ENCODE peak calls at places on chromosomes 12 and 14, in eight cellular contexts. L, P, W, G, S, H, F and Z are unnamed samples.

GRCh38 chr12:85575115-85576096 is 260.8 kb downstream of the RASSF9 start:
- DNase-seq in L (peak), W (peak), S (no peak), H (peak), G (peak), F (no peak), P (peak), Z (no peak)

GRCh38 chr14:65345264-65345663 is 67.3 kb upstream of the FUT8 start:
- DNase-seq in H (no peak), S (no peak), F (no peak), W (no peak), L (no peak), P (no peak), G (no peak), Z (no peak)

GRCh38 chr14:89332031-89332430 is 85.0 kb downstream of the FOXN3 start:
- DNase-seq in P (no peak), F (no peak), L (no peak), G (peak), S (no peak), W (peak), H (no peak), Z (no peak)

GRCh38 chr14:68862954-68863594 is 70.2 kb upstream of the ZFP36L1 start:
- DNase-seq in P (peak), F (no peak), G (peak), S (peak), W (peak), H (peak), L (peak), Z (no peak)

GRCh38 chr14:87067061-87067460 is 925.9 kb downstream of the GALC start:
- DNase-seq in S (no peak), W (no peak), H (no peak), L (no peak), G (no peak), P (no peak), F (no peak), Z (no peak)

GRCh38 chr12:93895096-93895460 is 217.9 kb downstream of the CRADD start:
- DNase-seq in W (no peak), S (no peak), P (no peak), L (no peak), F (no peak), H (no peak), G (peak), Z (no peak)

GRCh38 chr12:51836833-51837184 is 11.7 kb downstream of the FIGNL2 start:
- DNase-seq in S (no peak), W (peak), F (no peak), H (no peak), P (no peak), L (no peak), G (no peak), Z (no peak)

GRCh38 chr14:36022765-36023415 is 153.6 kb downstream of the PTCSC3 start:
- DNase-seq in F (no peak), S (no peak), G (no peak), L (no peak), W (no peak), H (no peak), P (no peak), Z (no peak)

GRCh38 chr12:131815132-131815531 is 13.1 kb upstream of the MMP17 start:
- DNase-seq in P (no peak), W (no peak), L (no peak), H (no peak), G (no peak), S (no peak), F (no peak), Z (no peak)

GRCh38 chr14:66746316-66747006 is 238.5 kb downstream of the GPHN start:
- DNase-seq in S (no peak), P (peak), G (peak), W (peak), H (peak), L (peak), F (no peak), Z (no peak)

GRCh38 chr12:27868165-27868564 is 88.1 kb upstream of the MANSC4 start:
- DNase-seq in S (no peak), F (no peak), L (no peak), G (peak), W (peak), P (no peak), H (no peak), Z (no peak)

DNA sequence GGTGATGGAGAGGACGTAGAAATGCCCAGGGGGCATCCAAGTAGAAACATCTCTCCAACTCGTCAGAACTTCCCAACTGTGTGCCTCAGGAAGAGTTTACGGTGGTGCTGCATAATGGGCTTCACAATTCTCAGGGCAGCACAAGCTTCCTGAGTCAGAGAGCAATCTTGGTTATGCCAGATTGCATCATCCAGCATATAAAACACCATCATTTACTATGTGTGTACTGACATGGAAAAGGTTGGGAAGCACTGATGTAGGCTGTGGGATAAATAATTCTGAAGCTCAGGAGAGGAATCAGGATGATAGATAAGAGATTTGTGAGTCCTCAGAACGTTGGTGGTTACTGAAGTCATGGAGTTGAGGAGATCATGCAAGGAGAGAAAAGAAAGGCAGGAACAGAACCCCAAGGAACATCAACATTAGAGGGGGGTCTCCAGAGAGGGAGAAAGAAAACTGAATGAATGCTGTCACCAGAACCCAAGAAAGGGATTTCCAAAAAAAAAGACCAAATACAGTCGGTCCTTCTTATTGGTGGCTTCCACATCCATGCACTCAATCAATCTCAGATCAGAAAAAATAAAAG is 4.7 kb upstream of the NCKAP5L start:
- DNase-seq in L (no peak), H (no peak), W (no peak), S (no peak), P (no peak), G (peak), F (no peak), Z (no peak)
- H3K27ac ChIP-seq in L (no peak), H (no peak), W (no peak), S (no peak), P (no peak), G (no peak), F (no peak), Z (no peak)

GRCh38 chr12:124829008-124829707 is 34.5 kb downstream of the SCARB1 start:
- DNase-seq in F (no peak), P (peak), G (peak), W (peak), H (no peak), L (peak), S (peak), Z (no peak)
- H3K27ac ChIP-seq in F (no peak), P (peak), G (peak), W (peak), H (no peak), L (no peak), S (peak), Z (peak)

DNA sequence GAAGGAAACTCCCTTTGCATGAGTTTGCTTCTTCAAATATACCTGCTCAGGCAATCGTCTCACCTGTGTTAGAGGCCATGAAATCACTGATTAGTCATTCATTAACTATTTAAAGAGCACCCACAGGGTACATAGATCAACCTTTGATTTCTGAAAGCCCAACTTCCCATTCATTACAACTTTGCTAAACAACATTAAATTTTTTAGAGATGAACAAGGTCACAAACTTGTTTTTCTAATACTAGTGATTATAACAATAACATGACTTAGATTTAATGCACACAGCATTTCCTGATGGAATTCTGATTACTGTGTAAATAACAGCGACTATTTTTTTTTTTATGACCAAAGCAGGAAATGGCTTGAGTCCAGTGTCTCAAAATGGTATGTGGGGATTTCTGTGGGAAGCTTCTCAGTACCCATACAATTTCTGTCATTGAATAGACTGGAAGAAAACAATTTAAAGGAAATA is 5.4 kb upstream of the ERO1A start:
- DNase-seq in F (no peak), S (no peak), L (peak), G (no peak), P (peak), H (no peak), W (no peak), Z (no peak)
- H3K27ac ChIP-seq in F (no peak), S (no peak), L (peak), G (no peak), P (no peak), H (peak), W (no peak), Z (peak)

GRCh38 chr14:92644601-92645515 is 103.6 kb downstream of the LGMN start:
- DNase-seq in H (no peak), P (no peak), F (no peak), G (no peak), W (no peak), S (no peak), L (no peak), Z (no peak)

GRCh38 chr14:92649066-92649465 is 99.4 kb downstream of the LGMN start:
- DNase-seq in H (no peak), P (no peak), F (no peak), G (no peak), S (no peak), L (no peak), W (no peak), Z (no peak)

GRCh38 chr14:92645841-92646478 is 102.5 kb downstream of the LGMN start:
- DNase-seq in L (no peak), W (peak), P (no peak), G (peak), H (no peak), F (no peak), S (no peak), Z (no peak)

GRCh38 chr14:92647499-92648279 is 100.7 kb downstream of the LGMN start:
- DNase-seq in W (peak), G (peak), L (no peak), F (no peak), H (no peak), P (no peak), S (no peak), Z (no peak)

DNA sequence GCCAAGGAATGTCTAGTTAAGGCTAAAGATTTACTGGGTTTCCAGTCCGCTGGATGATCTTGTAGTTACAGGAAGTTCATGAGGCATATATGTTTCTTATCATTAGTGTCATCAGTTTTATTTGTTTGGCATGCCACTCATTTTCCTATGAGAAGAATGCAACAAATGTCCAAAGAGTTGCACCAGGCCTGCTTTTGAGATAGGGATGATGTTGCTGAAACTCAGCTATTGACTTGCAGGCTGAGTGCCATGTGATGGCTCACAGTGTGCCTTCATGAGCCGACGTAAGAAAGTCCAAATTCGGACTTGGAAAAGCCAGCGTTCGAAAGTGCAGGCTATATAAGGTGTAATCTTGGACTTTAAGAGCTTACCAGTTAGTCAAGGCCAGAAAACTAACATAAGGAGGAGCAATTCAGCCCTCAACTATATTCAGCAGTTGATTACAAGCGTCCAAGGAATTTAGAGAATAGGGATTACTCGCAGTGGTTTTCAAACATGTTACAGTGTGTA is 101.4 kb downstream of the LGMN start:
- DNase-seq in H (no peak), F (no peak), P (no peak), L (no peak), W (peak), S (no peak), G (peak), Z (no peak)
- H3K27ac ChIP-seq in H (no peak), F (peak), P (no peak), L (no peak), W (peak), S (no peak), G (peak), Z (peak)

GRCh38 chr14:62616668-62617067 is 428.6 kb downstream of the KCNH5 start:
- DNase-seq in W (no peak), L (no peak), S (no peak), H (no peak), P (no peak), F (no peak), G (no peak), Z (no peak)
- H3K27ac ChIP-seq in W (no peak), L (no peak), S (no peak), H (no peak), P (no peak), F (no peak), G (no peak), Z (no peak)

DNA sequence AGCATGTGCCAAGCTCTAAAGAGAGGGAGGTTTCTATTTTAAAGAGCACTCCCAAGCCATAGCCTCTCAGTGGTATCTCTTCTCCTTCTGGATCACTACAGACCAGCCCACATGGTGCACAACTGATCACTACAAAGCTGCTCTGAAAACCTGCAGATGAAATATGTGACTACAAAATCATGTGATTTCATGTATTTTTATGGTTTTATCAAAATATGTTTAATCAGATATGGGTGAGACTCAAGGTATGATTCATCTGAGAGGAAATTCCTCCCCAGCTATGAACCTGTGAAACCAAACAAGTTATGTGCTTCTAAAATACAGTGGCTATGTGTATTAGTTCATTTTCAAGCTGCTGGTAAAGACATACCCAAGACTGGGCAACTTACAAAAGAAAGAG is 101.4 kb downstream of the RPAP3 start:
- DNase-seq in L (no peak), G (no peak), S (no peak), P (no peak), W (peak), F (no peak), H (no peak), Z (no peak)
- H3K27ac ChIP-seq in L (no peak), G (no peak), S (no peak), P (no peak), W (peak), F (no peak), H (no peak), Z (no peak)

GRCh38 chr12:6770600-6770999 is 1.7 kb upstream of the LAG3 start:
- DNase-seq in S (no peak), P (no peak), F (no peak), L (no peak), G (no peak), W (peak), H (no peak), Z (no peak)
- H3K27ac ChIP-seq in S (no peak), P (peak), F (no peak), L (peak), G (no peak), W (no peak), H (no peak), Z (peak)

GRCh38 chr12:114672817-114673168 is 11.2 kb downstream of the TBX3 start:
- DNase-seq in H (no peak), P (no peak), G (no peak), L (no peak), S (no peak), W (peak), F (no peak), Z (no peak)
- H3K27ac ChIP-seq in H (no peak), P (peak), G (peak), L (no peak), S (no peak), W (no peak), F (no peak), Z (peak)

GRCh38 chr12:6840428-6841138 is at the start of gene GNB3:
- DNase-seq in W (peak), L (no peak), G (no peak), H (peak), P (no peak), S (no peak), F (no peak), Z (no peak)

GRCh38 chr12:6843118-6843902 is 2.6 kb downstream of the GNB3 start:
- DNase-seq in W (peak), F (no peak), P (no peak), H (no peak), G (no peak), S (no peak), L (no peak), Z (no peak)

GRCh38 chr12:6839482-6840201 is 1.1 kb upstream of the GNB3 start:
- DNase-seq in S (no peak), W (peak), G (no peak), H (no peak), F (no peak), L (no peak), P (no peak), Z (no peak)

GRCh38 chr12:6842075-6842474 is 1.4 kb downstream of the GNB3 start:
- DNase-seq in F (no peak), P (no peak), S (no peak), W (peak), G (no peak), H (no peak), L (no peak), Z (no peak)

GRCh38 chr12:6841139-6841515 is 402 bp downstream of the GNB3 start:
- DNase-seq in H (no peak), L (no peak), G (no peak), W (peak), P (no peak), S (no peak), F (no peak), Z (no peak)
- H3K27ac ChIP-seq in H (peak), L (no peak), G (no peak), W (no peak), P (no peak), S (no peak), F (no peak), Z (no peak)